ENCODE peak calls at places on chromosomes 6 and 20, in seven cellular contexts. N is heart right ventricle; E is psoas muscle; O is CD4-positive, CD25-positive, alpha-beta regulatory T cell; I is tibial artery; L is thoracic aorta; C is IMR-90. S is an unnamed sample. For H3K9me3, the result is how much of the 10 kb centered on the place peaks cover.

GRCh38 chr6:149454405-149454848 is 30.4 kb downstream of the ZC3H12D start:
- DNase-seq in C (peak), O (no peak), I (peak), E (peak), N (peak), L (peak), S (no peak)

GRCh38 chr6:123383718-123384117 is 253.0 kb downstream of the TRDN start:
- DNase-seq in N (no peak), E (no peak), O (no peak), L (no peak), I (no peak), C (no peak), S (no peak)

GRCh38 chr20:50224553-50225255 is 34.1 kb downstream of the CEBPB start:
- DNase-seq in E (peak), L (peak), N (peak), O (no peak), I (peak), C (peak), S (no peak)

GRCh38 chr6:156984178-156984738 is 207.1 kb downstream of the ARID1B start:
- DNase-seq in E (no peak), L (no peak), O (peak), I (no peak), N (no peak), C (no peak), S (no peak)

GRCh38 chr6:75296811-75297779 is 12.5 kb upstream of the TMEM30A start:
- DNase-seq in L (no peak), C (peak), I (no peak), N (no peak), O (peak), E (no peak), S (no peak)

GRCh38 chr6:46610862-46611553 is 41.6 kb downstream of the CYP39A1 start:
- DNase-seq in I (no peak), N (no peak), O (no peak), C (no peak), E (no peak), L (no peak), S (no peak)

GRCh38 chr6:166381733-166382499 is 824 bp downstream of the MPC1 start:
- DNase-seq in I (peak), N (peak), O (peak), C (peak), L (no peak), E (peak), S (peak)

GRCh38 chr6:28922841-28923317 is 906 bp downstream of the TRIM27 start:
- DNase-seq in I (peak), E (no peak), N (no peak), L (no peak), O (peak), C (peak), S (peak)

GRCh38 chr6:41705996-41706835 is 29.2 kb downstream of the TFEB start:
- DNase-seq in I (peak), O (peak), L (peak), N (peak), E (peak), C (peak), S (no peak)

GRCh38 chr6:108359901-108360882 is 65.3 kb downstream of the AFG1L start:
- DNase-seq in O (peak), I (no peak), C (peak), L (no peak), N (no peak), E (no peak), S (no peak)
- H3K9me3 ChIP-seq in O (under half), I (under half), C (under half), L (under half), N (under half), E (under half), S (under half)

GRCh38 chr6:85977661-85978060 is 335.0 kb upstream of the SYNCRIP start:
- DNase-seq in O (no peak), C (no peak), N (no peak), I (no peak), L (no peak), E (no peak), S (no peak)
- H3K9me3 ChIP-seq in O (under half), C (under half), N (under half), I (under half), L (under half), E (under half), S (under half)

GRCh38 chr6:162070639-162071038 is 656.9 kb downstream of the PRKN start:
- DNase-seq in E (no peak), I (no peak), C (no peak), O (no peak), N (peak), L (no peak), S (no peak)
- H3K9me3 ChIP-seq in E (under half), I (under half), C (under half), O (under half), N (under half), L (under half), S (under half)

GRCh38 chr6:328184-328670 is 35.9 kb downstream of the DUSP22 start:
- DNase-seq in O (peak), C (peak), I (no peak), L (peak), E (peak), N (no peak), S (no peak)
- H3K9me3 ChIP-seq in O (under half), C (under half), I (under half), L (under half), E (under half), N (under half), S (under half)

GRCh38 chr20:15768370-15768741 is 804.9 kb downstream of the KIF16B start:
- DNase-seq in O (no peak), C (no peak), L (no peak), E (no peak), I (no peak), N (no peak), S (no peak)

GRCh38 chr20:15776773-15777172 is 796.5 kb downstream of the KIF16B start:
- DNase-seq in I (no peak), L (no peak), N (no peak), C (no peak), E (no peak), O (no peak), S (no peak)

GRCh38 chr20:15767636-15768369 is 805.4 kb downstream of the KIF16B start:
- DNase-seq in N (no peak), O (no peak), C (no peak), E (no peak), I (no peak), L (no peak), S (no peak)

DNA sequence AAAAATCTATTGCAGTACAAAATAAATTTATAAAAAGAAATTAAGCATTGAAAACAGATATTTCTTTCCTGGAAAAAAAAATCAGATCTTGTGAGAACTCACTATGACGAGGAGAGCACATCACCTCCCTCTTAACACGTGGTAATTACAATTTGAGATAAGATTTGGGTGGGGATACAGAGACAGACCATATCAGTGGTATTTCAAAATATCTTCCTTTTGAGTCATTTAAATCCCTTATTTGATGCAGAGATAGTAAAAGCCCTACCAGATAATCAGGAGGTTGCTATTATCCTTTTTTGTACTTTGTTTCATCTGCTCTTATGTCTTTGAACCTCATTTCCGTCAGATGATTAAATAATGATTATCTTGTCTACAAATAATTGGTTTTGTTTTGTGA is 800.4 kb downstream of the KIF16B start:
- DNase-seq in C (no peak), I (no peak), L (no peak), E (no peak), N (no peak), O (no peak), S (no peak)
- H3K9me3 ChIP-seq in C (under half), I (under half), L (under half), E (under half), N (under half), O (under half), S (under half)

DNA sequence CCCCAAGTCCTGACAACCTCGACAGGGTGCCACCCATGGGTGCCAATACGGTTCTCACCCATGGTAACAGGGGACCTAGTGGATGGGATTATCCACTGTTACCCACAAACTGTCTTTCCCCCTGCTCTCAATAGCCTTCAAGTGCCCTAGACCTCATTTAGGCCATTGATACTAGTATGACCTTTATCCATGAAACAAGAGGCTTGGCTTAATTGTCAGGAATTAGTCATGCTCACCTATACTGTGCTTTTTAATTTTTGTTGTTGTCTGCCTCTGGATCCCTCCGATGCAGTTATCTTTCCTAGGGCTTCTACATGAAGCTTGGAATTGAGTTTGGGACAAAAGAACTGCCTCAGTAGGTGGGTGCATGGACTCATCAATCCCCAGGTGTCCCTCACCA is 11.8 kb upstream of the IL22RA2 start:
- DNase-seq in C (no peak), I (no peak), E (no peak), N (no peak), O (no peak), L (no peak), S (no peak)
- H3K9me3 ChIP-seq in C (under half), I (under half), E (under half), N (half or more), O (under half), L (under half), S (under half)

GRCh38 chr20:31239139-31239538 is 18.3 kb upstream of the DEFB115 start:
- DNase-seq in N (no peak), E (no peak), O (no peak), C (no peak), I (no peak), L (no peak), S (no peak)

GRCh38 chr20:31237763-31238162 is 19.7 kb upstream of the DEFB115 start:
- DNase-seq in E (no peak), O (no peak), I (no peak), L (no peak), C (no peak), N (no peak), S (no peak)

GRCh38 chr20:31236953-31237352 is 20.5 kb upstream of the DEFB115 start:
- DNase-seq in C (no peak), O (no peak), E (no peak), L (no peak), I (no peak), N (no peak), S (no peak)
- H3K9me3 ChIP-seq in C (under half), O (half or more), E (half or more), L (under half), I (half or more), N (half or more), S (under half)

GRCh38 chr20:30484749-30485070 is 772.8 kb upstream of the DEFB115 start:
- DNase-seq in I (no peak), E (no peak), C (no peak), L (no peak), N (no peak), O (no peak), S (no peak)
- H3K9me3 ChIP-seq in I (under half), E (under half), C (under half), L (under half), N (under half), O (under half), S (under half)

GRCh38 chr20:3126527-3126859 is 33.2 kb downstream of the FASTKD5 start:
- DNase-seq in C (no peak), L (no peak), N (no peak), I (no peak), E (no peak), O (no peak), S (no peak)
- H3K9me3 ChIP-seq in C (under half), L (under half), N (under half), I (under half), E (under half), O (under half), S (under half)

DNA sequence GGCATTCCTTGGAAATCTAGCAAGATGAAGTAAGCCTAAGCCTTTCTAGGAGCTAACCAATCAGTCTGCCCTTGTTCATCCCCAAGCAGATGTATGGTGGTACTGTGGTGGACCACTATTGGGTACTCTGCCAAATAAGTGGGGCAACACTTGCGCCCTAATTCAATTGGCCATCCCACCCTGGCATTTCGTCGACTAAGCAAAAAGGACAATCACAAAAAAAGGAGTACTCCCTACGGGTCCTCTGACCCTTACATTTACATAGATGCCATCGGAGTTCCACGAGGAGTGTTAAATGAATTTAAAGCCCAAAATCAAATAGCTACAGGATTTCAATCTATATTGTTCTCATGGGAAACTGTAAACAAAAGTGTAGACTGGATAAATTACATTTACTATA is 19.5 kb downstream of the CHD6 start:
- DNase-seq in C (no peak), E (no peak), I (no peak), L (no peak), N (no peak), O (no peak), S (no peak)
- H3K9me3 ChIP-seq in C (under half), E (under half), I (under half), L (under half), N (half or more), O (half or more), S (under half)